ENCODE peak calls at places on chromosome 17, in ten cellular contexts. Z is IMR-90; H is lung; R is right atrium auricular region; Q is A673; X is adipocyte; G is T-helper 17 cell; U is ascending aorta; Y is CD4-positive, alpha-beta T cell; F is NT2/D1. B is an unnamed sample. For H3K9me3, the result is how much of the 10 kb centered on the place peaks cover.

GRCh38 chr17:42111265-42111636 is 1.3 kb downstream of the DHX58 start:
- DNase-seq in Z (no peak), H (no peak), R (no peak), Q (no peak), X (no peak), G (no peak), U (no peak), Y (no peak), F (no peak), B (no peak)

GRCh38 chr17:4341616-4341977 is 24.9 kb downstream of the UBE2G1 start:
- DNase-seq in Z (no peak), H (no peak), R (no peak), Q (no peak), X (no peak), G (no peak), U (no peak), Y (no peak), F (no peak), B (no peak)

GRCh38 chr17:52106638-52107261 is 51.8 kb downstream of the CA10 start:
- DNase-seq in Z (no peak), H (no peak), R (peak), Q (peak), X (peak), G (peak), U (no peak), Y (no peak), F (no peak), B (peak)

GRCh38 chr17:49832840-49833599 is 14.8 kb downstream of the TAC4 start:
- DNase-seq in Z (no peak), H (no peak), R (no peak), Q (peak), X (no peak), G (no peak), U (peak), Y (no peak), F (no peak), B (no peak)

GRCh38 chr17:75031972-75032895 is 14.5 kb downstream of the ATP5PD start:
- DNase-seq in Z (peak), H (peak), R (peak), Q (peak), X (peak), G (peak), U (peak), Y (peak), F (no peak), B (peak)

GRCh38 chr17:234163-235047 is 53.0 kb upstream of the DOC2B start:
- DNase-seq in Z (no peak), H (no peak), R (no peak), Q (no peak), X (no peak), G (no peak), U (peak), Y (no peak), F (no peak), B (no peak)

GRCh38 chr17:76873856-76874255 is 5.7 kb downstream of the MGAT5B start:
- DNase-seq in Z (peak), H (no peak), R (no peak), Q (no peak), X (peak), G (no peak), U (no peak), Y (no peak), F (no peak), B (no peak)

GRCh38 chr17:53722407-53722806 is 100.3 kb upstream of the KIF2B start:
- DNase-seq in Z (peak), H (no peak), R (no peak), Q (peak), X (peak), G (no peak), U (no peak), Y (no peak), F (no peak), B (no peak)

GRCh38 chr17:76079577-76080206 is 710 bp downstream of the ZACN start:
- DNase-seq in Z (no peak), H (no peak), R (no peak), Q (no peak), X (no peak), G (no peak), U (no peak), Y (no peak), F (no peak), B (no peak)

GRCh38 chr17:79617740-79618382 is 7.0 kb upstream of the RBFOX3 start:
- DNase-seq in Z (no peak), H (no peak), R (no peak), Q (no peak), X (no peak), G (no peak), U (no peak), Y (no peak), F (no peak), B (no peak)

GRCh38 chr17:72502111-72502939 is 381.5 kb downstream of the SOX9 start:
- DNase-seq in Z (peak), H (no peak), R (peak), Q (no peak), X (peak), G (no peak), U (no peak), Y (no peak), F (no peak), B (no peak)

GRCh38 chr17:18981642-18982424 is 22.7 kb downstream of the FAM83G start:
- DNase-seq in Z (peak), H (no peak), R (no peak), Q (peak), X (peak), G (no peak), U (no peak), Y (no peak), F (no peak), B (no peak)

GRCh38 chr17:77644981-77645380 is 313.5 kb upstream of the TNRC6C start:
- DNase-seq in Z (no peak), H (no peak), R (no peak), Q (peak), X (no peak), G (peak), U (peak), Y (peak), F (no peak), B (no peak)

GRCh38 chr17:13518271-13519000 is 83.3 kb downstream of the HS3ST3A1 start:
- DNase-seq in Z (peak), H (no peak), R (no peak), Q (no peak), X (peak), G (no peak), U (no peak), Y (no peak), F (no peak), B (no peak)

GRCh38 chr17:44374306-44375195 is 10.9 kb upstream of the FAM171A2 start:
- DNase-seq in Z (peak), H (no peak), R (no peak), Q (no peak), X (no peak), G (no peak), U (no peak), Y (no peak), F (no peak), B (no peak)

GRCh38 chr17:72120878-72121163 is at the start of gene SOX9:
- DNase-seq in Z (peak), H (peak), R (peak), Q (peak), X (peak), G (no peak), U (peak), Y (no peak), F (peak), B (no peak)

GRCh38 chr17:44587339-44587738 is 30.1 kb downstream of the FZD2 start:
- DNase-seq in Z (peak), H (peak), R (peak), Q (peak), X (peak), G (no peak), U (peak), Y (no peak), F (peak), B (no peak)

DNA sequence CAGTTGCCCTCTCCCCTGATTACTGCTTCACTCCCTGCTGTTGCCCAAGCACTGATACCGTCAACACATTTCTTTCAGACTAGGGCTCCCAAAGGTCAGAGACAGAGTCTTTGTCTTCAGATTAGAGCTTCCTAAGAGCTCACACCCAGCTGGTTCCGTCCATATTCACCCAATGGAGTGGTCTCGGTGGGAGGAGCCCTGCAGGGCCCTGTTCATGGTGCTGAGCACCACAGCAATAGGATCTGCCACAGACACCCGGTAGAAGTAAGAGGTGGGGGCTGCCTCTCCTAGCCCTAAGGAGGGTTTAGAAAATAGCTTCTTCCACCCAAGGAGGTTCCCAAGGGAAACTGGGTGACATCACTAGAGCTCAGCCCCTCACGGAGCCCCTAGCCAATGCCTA is 128.3 kb downstream of the CCDC144A start:
- DNase-seq in Z (no peak), H (no peak), R (no peak), Q (no peak), X (no peak), G (no peak), U (no peak), Y (no peak), F (no peak), B (no peak)
- H3K9me3 ChIP-seq in Z (under half), H (under half), R (under half), Q (under half), X (under half), G (under half), U (under half), Y (under half), F (under half), B (under half)

GRCh38 chr17:82947051-82947991 is 107.5 kb upstream of the ZNF750 start:
- DNase-seq in Z (no peak), H (no peak), R (no peak), Q (no peak), X (no peak), G (no peak), U (no peak), Y (no peak), F (no peak), B (no peak)
- H3K9me3 ChIP-seq in Z (half or more), H (under half), R (under half), Q (half or more), X (under half), G (under half), U (under half), Y (under half), F (half or more), B (under half)

GRCh38 chr17:21817791-21818364 is 125.6 kb downstream of the KCNJ18 start:
- DNase-seq in Z (no peak), H (no peak), R (no peak), Q (no peak), X (no peak), G (no peak), U (no peak), Y (no peak), F (no peak), B (no peak)
- H3K9me3 ChIP-seq in Z (under half), H (under half), R (under half), Q (half or more), X (under half), G (under half), U (under half), Y (under half), F (under half), B (under half)

GRCh38 chr17:9050801-9051401 is 29.6 kb downstream of the NTN1 start:
- DNase-seq in Z (no peak), H (peak), R (peak), Q (no peak), X (no peak), G (no peak), U (peak), Y (no peak), F (no peak), B (no peak)

DNA sequence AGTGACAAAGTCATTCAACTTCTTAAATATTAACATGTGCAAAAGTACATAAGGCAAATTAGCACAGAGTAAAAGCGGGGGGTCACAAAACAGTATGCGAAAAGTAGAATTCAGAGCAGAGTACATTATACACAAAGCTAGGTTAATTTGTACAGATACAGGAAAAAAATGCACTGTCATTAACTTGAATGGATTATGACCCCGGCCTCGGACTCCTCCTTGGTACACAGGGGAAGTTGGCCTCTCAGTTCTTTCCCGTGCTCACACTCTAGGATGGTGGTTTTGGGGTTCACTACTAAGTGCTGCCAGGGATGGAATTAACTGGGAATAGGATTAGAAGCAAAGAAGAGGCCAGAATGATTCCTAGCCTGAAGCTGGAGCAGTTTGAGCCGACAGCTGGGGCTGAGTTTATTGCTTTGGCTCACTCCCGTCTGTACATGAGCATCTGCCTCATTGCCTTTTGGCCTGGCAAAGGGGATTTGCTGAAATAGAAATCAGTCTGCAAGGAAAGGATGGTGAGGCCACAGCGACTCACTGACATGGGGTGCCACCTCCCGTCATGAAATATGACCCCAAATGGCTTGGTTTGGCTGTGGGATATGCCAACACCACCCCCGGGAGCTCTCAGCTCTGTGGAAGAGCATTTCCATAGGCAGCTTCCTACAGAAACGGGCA is 23.6 kb downstream of the NTN1 start:
- DNase-seq in Z (no peak), H (no peak), R (no peak), Q (no peak), X (no peak), G (no peak), U (no peak), Y (no peak), F (no peak), B (no peak)
- H3K9me3 ChIP-seq in Z (under half), H (under half), R (under half), Q (under half), X (under half), G (under half), U (under half), Y (under half), F (under half), B (under half)

DNA sequence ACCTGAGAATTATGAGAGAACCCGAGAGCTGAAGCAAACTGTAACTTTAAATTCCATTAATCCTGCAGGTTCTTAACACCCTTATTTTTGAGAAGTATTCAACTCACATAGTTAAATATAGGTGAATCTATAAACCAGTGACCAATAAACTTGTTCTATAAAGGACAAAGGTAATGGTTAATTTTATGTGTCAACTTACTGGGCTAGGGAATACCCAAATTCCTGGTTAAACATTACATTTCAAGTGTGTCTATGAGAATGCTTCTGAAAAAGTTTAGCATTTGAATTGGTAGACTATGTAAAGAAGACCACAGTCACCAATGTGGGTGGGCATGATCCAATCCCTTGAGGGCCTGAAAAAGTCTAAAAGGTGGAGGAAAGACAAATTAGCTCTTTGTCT is 99.1 kb downstream of the KCNJ2 start:
- DNase-seq in Z (no peak), H (no peak), R (no peak), Q (no peak), X (no peak), G (no peak), U (no peak), Y (no peak), F (no peak), B (no peak)
- H3K9me3 ChIP-seq in Z (under half), H (under half), R (under half), Q (under half), X (under half), G (under half), U (under half), Y (under half), F (under half), B (under half)

DNA sequence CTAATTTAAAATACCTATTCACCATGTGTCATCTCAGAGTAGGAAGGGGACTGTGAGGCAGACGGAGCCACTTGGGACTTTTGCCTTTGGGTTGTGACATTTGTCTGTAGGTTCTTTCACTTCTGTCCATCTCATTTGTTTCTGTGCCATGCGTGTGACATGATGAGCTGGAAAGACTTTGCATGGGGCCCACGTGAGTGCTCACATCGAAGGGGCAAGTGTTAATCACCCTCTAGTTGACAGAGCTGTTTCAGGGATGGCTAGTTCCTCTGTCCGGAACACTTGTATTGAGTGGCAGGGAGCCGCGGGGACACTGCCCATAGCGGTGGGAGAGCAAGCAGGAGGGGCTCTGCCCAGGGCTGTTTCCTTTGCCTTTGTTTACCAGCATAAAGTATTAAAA is 112.0 kb downstream of the RPTOR start:
- DNase-seq in Z (no peak), H (no peak), R (no peak), Q (no peak), X (no peak), G (no peak), U (no peak), Y (no peak), F (no peak), B (no peak)
- H3K9me3 ChIP-seq in Z (under half), H (under half), R (under half), Q (under half), X (under half), G (under half), U (under half), Y (under half), F (under half), B (under half)

DNA sequence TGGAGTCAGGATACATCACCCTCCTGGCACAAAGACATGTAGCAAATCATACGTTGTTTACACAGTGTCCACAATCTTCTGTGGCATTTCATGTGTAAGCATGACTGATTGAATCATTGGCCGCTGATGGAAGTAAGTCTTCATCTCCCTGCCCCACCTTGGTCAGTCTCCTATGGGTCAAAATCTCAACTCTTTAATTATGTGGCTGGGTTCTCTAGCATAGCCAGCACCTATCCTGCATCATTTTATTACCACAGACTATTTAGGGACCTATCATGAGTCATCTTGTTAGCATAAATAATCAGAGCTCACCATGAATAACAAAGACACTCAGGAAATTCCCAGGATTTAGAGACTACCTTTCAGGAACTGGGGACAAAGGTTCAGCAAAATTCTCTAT is 15.9 kb downstream of the TANC2 start:
- DNase-seq in Z (peak), H (no peak), R (no peak), Q (no peak), X (no peak), G (no peak), U (no peak), Y (no peak), F (no peak), B (no peak)
- H3K9me3 ChIP-seq in Z (under half), H (under half), R (under half), Q (under half), X (under half), G (under half), U (under half), Y (under half), F (under half), B (under half)

GRCh38 chr17:22303865-22304264 is 611.5 kb downstream of the KCNJ18 start:
- DNase-seq in Z (no peak), H (no peak), R (no peak), Q (no peak), X (no peak), G (no peak), U (no peak), Y (no peak), F (no peak), B (no peak)

GRCh38 chr17:22304667-22305303 is 612.5 kb downstream of the KCNJ18 start:
- DNase-seq in Z (no peak), H (no peak), R (no peak), Q (no peak), X (no peak), G (no peak), U (no peak), Y (no peak), F (no peak), B (no peak)

GRCh38 chr17:22303096-22303495 is 610.8 kb downstream of the KCNJ18 start:
- DNase-seq in Z (no peak), H (no peak), R (no peak), Q (no peak), X (no peak), G (no peak), U (no peak), Y (no peak), F (no peak), B (no peak)

GRCh38 chr17:22301353-22301745 is 609.0 kb downstream of the KCNJ18 start:
- DNase-seq in Z (no peak), H (no peak), R (no peak), Q (no peak), X (no peak), G (no peak), U (no peak), Y (no peak), F (no peak), B (no peak)

GRCh38 chr17:22305356-22306071 is 613.2 kb downstream of the KCNJ18 start:
- DNase-seq in Z (no peak), H (no peak), R (no peak), Q (no peak), X (no peak), G (no peak), U (no peak), Y (no peak), F (no peak), B (no peak)
- H3K9me3 ChIP-seq in Z (under half), H (under half), R (under half), Q (under half), X (under half), G (under half), U (under half), Y (under half), F (under half), B (under half)

GRCh38 chr17:70239391-70239826 is 70.1 kb downstream of the KCNJ2 start:
- DNase-seq in Z (no peak), H (no peak), R (no peak), Q (no peak), X (no peak), G (no peak), U (no peak), Y (no peak), F (no peak), B (no peak)

GRCh38 chr17:70241071-70241470 is 71.7 kb downstream of the KCNJ2 start:
- DNase-seq in Z (no peak), H (no peak), R (no peak), Q (no peak), X (no peak), G (no peak), U (no peak), Y (no peak), F (no peak), B (no peak)

GRCh38 chr17:70238228-70238627 is 68.9 kb downstream of the KCNJ2 start:
- DNase-seq in Z (no peak), H (no peak), R (no peak), Q (no peak), X (no peak), G (no peak), U (no peak), Y (no peak), F (no peak), B (no peak)

GRCh38 chr17:70242781-70243437 is 73.6 kb downstream of the KCNJ2 start:
- DNase-seq in Z (no peak), H (no peak), R (no peak), Q (no peak), X (no peak), G (no peak), U (no peak), Y (no peak), F (no peak), B (no peak)
- H3K9me3 ChIP-seq in Z (under half), H (under half), R (under half), Q (under half), X (under half), G (under half), U (under half), Y (under half), F (under half), B (under half)